ENCODE peak calls at places on chromosomes 2 and 18, in seven cellular contexts. One of them, this sample, is unnamed.
A peak's percentile ranks its signal among the peaks of the same experiment; 100 is the strongest.

GRCh38 chr2:191995285-191995684 is 148.4 kb upstream of the CAVIN2 start:
- DNase-seq in HT1080: peak; percentile 61
- DNase-seq in activated naive CD8-positive, alpha-beta T cell treated with anti-CD3 and anti-CD28 coated beads for 36 hours: no peak
- DNase-seq in germinal center: no peak
- DNase-seq in endothelial cell: no peak
- DNase-seq in stimulated activated naive CD4-positive, alpha-beta T cell: no peak
- DNase-seq in activated gamma-delta T cell treated with Interleukin-2 at 50 U/mL for 16 hours: no peak
- DNase-seq in this sample: no peak

GRCh38 chr18:3898866-3899613 is 449.1 kb downstream of the TGIF1 start:
- DNase-seq in HT1080: no peak
- DNase-seq in activated naive CD8-positive, alpha-beta T cell treated with anti-CD3 and anti-CD28 coated beads for 36 hours: no peak
- DNase-seq in germinal center: no peak
- DNase-seq in endothelial cell: no peak
- DNase-seq in stimulated activated naive CD4-positive, alpha-beta T cell: no peak
- DNase-seq in activated gamma-delta T cell treated with Interleukin-2 at 50 U/mL for 16 hours: no peak
- DNase-seq in this sample: no peak

GRCh38 chr2:178386951-178387602 is 63.9 kb downstream of the PRKRA start:
- DNase-seq in HT1080: no peak
- DNase-seq in activated naive CD8-positive, alpha-beta T cell treated with anti-CD3 and anti-CD28 coated beads for 36 hours: no peak
- DNase-seq in germinal center: no peak
- DNase-seq in endothelial cell: no peak
- DNase-seq in stimulated activated naive CD4-positive, alpha-beta T cell: no peak
- DNase-seq in activated gamma-delta T cell treated with Interleukin-2 at 50 U/mL for 16 hours: no peak
- DNase-seq in this sample: no peak

GRCh38 chr2:27152796-27153464 is 4.1 kb downstream of the TCF23 start:
- DNase-seq in HT1080: peak; percentile 59
- DNase-seq in activated naive CD8-positive, alpha-beta T cell treated with anti-CD3 and anti-CD28 coated beads for 36 hours: no peak
- DNase-seq in germinal center: peak; percentile 19
- DNase-seq in endothelial cell: no peak
- DNase-seq in stimulated activated naive CD4-positive, alpha-beta T cell: no peak
- DNase-seq in activated gamma-delta T cell treated with Interleukin-2 at 50 U/mL for 16 hours: no peak
- DNase-seq in this sample: no peak

GRCh38 chr18:13258792-13259385 is 40.3 kb downstream of the LDLRAD4 start:
- DNase-seq in HT1080: peak; percentile 7
- DNase-seq in activated naive CD8-positive, alpha-beta T cell treated with anti-CD3 and anti-CD28 coated beads for 36 hours: no peak
- DNase-seq in germinal center: no peak
- DNase-seq in endothelial cell: no peak
- DNase-seq in stimulated activated naive CD4-positive, alpha-beta T cell: no peak
- DNase-seq in activated gamma-delta T cell treated with Interleukin-2 at 50 U/mL for 16 hours: no peak
- DNase-seq in this sample: no peak

GRCh38 chr18:13067966-13068365 is 76.8 kb downstream of the CEP192 start:
- DNase-seq in HT1080: no peak
- DNase-seq in activated naive CD8-positive, alpha-beta T cell treated with anti-CD3 and anti-CD28 coated beads for 36 hours: no peak
- DNase-seq in germinal center: no peak
- DNase-seq in endothelial cell: no peak
- DNase-seq in stimulated activated naive CD4-positive, alpha-beta T cell: no peak
- DNase-seq in activated gamma-delta T cell treated with Interleukin-2 at 50 U/mL for 16 hours: no peak
- DNase-seq in this sample: no peak

GRCh38 chr2:241666627-241667400 is 19.8 kb downstream of the DTYMK start:
- DNase-seq in HT1080: no peak
- DNase-seq in activated naive CD8-positive, alpha-beta T cell treated with anti-CD3 and anti-CD28 coated beads for 36 hours: no peak
- DNase-seq in germinal center: no peak
- DNase-seq in endothelial cell: no peak
- DNase-seq in stimulated activated naive CD4-positive, alpha-beta T cell: no peak
- DNase-seq in activated gamma-delta T cell treated with Interleukin-2 at 50 U/mL for 16 hours: no peak
- DNase-seq in this sample: no peak

GRCh38 chr2:128385365-128385764 is 66.7 kb upstream of the HS6ST1 start:
- DNase-seq in HT1080: no peak
- DNase-seq in activated naive CD8-positive, alpha-beta T cell treated with anti-CD3 and anti-CD28 coated beads for 36 hours: no peak
- DNase-seq in germinal center: no peak
- DNase-seq in endothelial cell: no peak
- DNase-seq in stimulated activated naive CD4-positive, alpha-beta T cell: no peak
- DNase-seq in activated gamma-delta T cell treated with Interleukin-2 at 50 U/mL for 16 hours: no peak
- DNase-seq in this sample: no peak

GRCh38 chr2:30385327-30385726 is 61.7 kb upstream of the LCLAT1 start:
- DNase-seq in HT1080: peak; percentile 36
- DNase-seq in activated naive CD8-positive, alpha-beta T cell treated with anti-CD3 and anti-CD28 coated beads for 36 hours: no peak
- DNase-seq in germinal center: no peak
- DNase-seq in endothelial cell: peak; percentile 70
- DNase-seq in stimulated activated naive CD4-positive, alpha-beta T cell: no peak
- DNase-seq in activated gamma-delta T cell treated with Interleukin-2 at 50 U/mL for 16 hours: no peak
- DNase-seq in this sample: no peak

GRCh38 chr18:38690626-38691025 is 1125.0 kb upstream of the CELF4 start:
- DNase-seq in HT1080: no peak
- DNase-seq in activated naive CD8-positive, alpha-beta T cell treated with anti-CD3 and anti-CD28 coated beads for 36 hours: no peak
- DNase-seq in germinal center: no peak
- DNase-seq in endothelial cell: no peak
- DNase-seq in stimulated activated naive CD4-positive, alpha-beta T cell: no peak
- DNase-seq in activated gamma-delta T cell treated with Interleukin-2 at 50 U/mL for 16 hours: no peak
- DNase-seq in this sample: no peak

GRCh38 chr18:59311631-59312030 is 6.8 kb downstream of the CPLX4 start:
- DNase-seq in HT1080: peak; percentile 11
- DNase-seq in activated naive CD8-positive, alpha-beta T cell treated with anti-CD3 and anti-CD28 coated beads for 36 hours: no peak
- DNase-seq in germinal center: no peak
- DNase-seq in endothelial cell: no peak
- DNase-seq in stimulated activated naive CD4-positive, alpha-beta T cell: no peak
- DNase-seq in activated gamma-delta T cell treated with Interleukin-2 at 50 U/mL for 16 hours: no peak
- DNase-seq in this sample: no peak

GRCh38 chr2:179768765-179769164 is 92.6 kb downstream of the ZNF385B start:
- DNase-seq in HT1080: peak; percentile 34
- DNase-seq in activated naive CD8-positive, alpha-beta T cell treated with anti-CD3 and anti-CD28 coated beads for 36 hours: no peak
- DNase-seq in germinal center: no peak
- DNase-seq in endothelial cell: no peak
- DNase-seq in stimulated activated naive CD4-positive, alpha-beta T cell: no peak
- DNase-seq in activated gamma-delta T cell treated with Interleukin-2 at 50 U/mL for 16 hours: no peak
- DNase-seq in this sample: no peak

GRCh38 chr2:34498561-34498960 is 899.5 kb upstream of the FAM98A start:
- DNase-seq in HT1080: no peak
- DNase-seq in activated naive CD8-positive, alpha-beta T cell treated with anti-CD3 and anti-CD28 coated beads for 36 hours: no peak
- DNase-seq in germinal center: no peak
- DNase-seq in endothelial cell: no peak
- DNase-seq in stimulated activated naive CD4-positive, alpha-beta T cell: no peak
- DNase-seq in activated gamma-delta T cell treated with Interleukin-2 at 50 U/mL for 16 hours: no peak
- DNase-seq in this sample: no peak

GRCh38 chr2:28359222-28360065 is 33.2 kb upstream of the FOSL2 start:
- DNase-seq in HT1080: peak; percentile 93
- DNase-seq in activated naive CD8-positive, alpha-beta T cell treated with anti-CD3 and anti-CD28 coated beads for 36 hours: peak; percentile 80
- DNase-seq in germinal center: peak; percentile 33
- DNase-seq in endothelial cell: no peak
- DNase-seq in stimulated activated naive CD4-positive, alpha-beta T cell: peak; percentile 54
- DNase-seq in activated gamma-delta T cell treated with Interleukin-2 at 50 U/mL for 16 hours: peak; percentile 75
- DNase-seq in this sample: peak; percentile 69

GRCh38 chr18:56795381-56795780 is 144.2 kb downstream of the WDR7 start:
- DNase-seq in HT1080: peak; percentile 27
- DNase-seq in activated naive CD8-positive, alpha-beta T cell treated with anti-CD3 and anti-CD28 coated beads for 36 hours: no peak
- DNase-seq in germinal center: no peak
- DNase-seq in endothelial cell: no peak
- DNase-seq in stimulated activated naive CD4-positive, alpha-beta T cell: no peak
- DNase-seq in activated gamma-delta T cell treated with Interleukin-2 at 50 U/mL for 16 hours: no peak
- DNase-seq in this sample: no peak

GRCh38 chr2:129741165-129741564 is 238.3 kb upstream of the RAB6C start:
- DNase-seq in HT1080: no peak
- DNase-seq in activated naive CD8-positive, alpha-beta T cell treated with anti-CD3 and anti-CD28 coated beads for 36 hours: no peak
- DNase-seq in germinal center: no peak
- DNase-seq in endothelial cell: no peak
- DNase-seq in stimulated activated naive CD4-positive, alpha-beta T cell: no peak
- DNase-seq in activated gamma-delta T cell treated with Interleukin-2 at 50 U/mL for 16 hours: no peak
- DNase-seq in this sample: no peak

GRCh38 chr18:52283927-52284326 is 56.1 kb upstream of the DCC start:
- DNase-seq in HT1080: no peak
- DNase-seq in activated naive CD8-positive, alpha-beta T cell treated with anti-CD3 and anti-CD28 coated beads for 36 hours: no peak
- DNase-seq in germinal center: no peak
- DNase-seq in endothelial cell: no peak
- DNase-seq in stimulated activated naive CD4-positive, alpha-beta T cell: no peak
- DNase-seq in activated gamma-delta T cell treated with Interleukin-2 at 50 U/mL for 16 hours: no peak
- DNase-seq in this sample: no peak

GRCh38 chr2:18402-19271 is 27.7 kb downstream of the FAM110C start:
- DNase-seq in HT1080: no peak
- DNase-seq in activated naive CD8-positive, alpha-beta T cell treated with anti-CD3 and anti-CD28 coated beads for 36 hours: no peak
- DNase-seq in germinal center: no peak
- DNase-seq in endothelial cell: no peak
- DNase-seq in stimulated activated naive CD4-positive, alpha-beta T cell: no peak
- DNase-seq in activated gamma-delta T cell treated with Interleukin-2 at 50 U/mL for 16 hours: no peak
- DNase-seq in this sample: no peak

GRCh38 chr18:70261141-70261788 is 27.6 kb upstream of the SOCS6 start:
- DNase-seq in HT1080: no peak
- DNase-seq in activated naive CD8-positive, alpha-beta T cell treated with anti-CD3 and anti-CD28 coated beads for 36 hours: no peak
- DNase-seq in germinal center: no peak
- DNase-seq in endothelial cell: no peak
- DNase-seq in stimulated activated naive CD4-positive, alpha-beta T cell: no peak
- DNase-seq in activated gamma-delta T cell treated with Interleukin-2 at 50 U/mL for 16 hours: no peak
- DNase-seq in this sample: no peak

GRCh38 chr2:2644040-2644439 is 313.0 kb upstream of the MYT1L start:
- DNase-seq in HT1080: no peak
- DNase-seq in activated naive CD8-positive, alpha-beta T cell treated with anti-CD3 and anti-CD28 coated beads for 36 hours: no peak
- DNase-seq in germinal center: no peak
- DNase-seq in endothelial cell: no peak
- DNase-seq in stimulated activated naive CD4-positive, alpha-beta T cell: no peak
- DNase-seq in activated gamma-delta T cell treated with Interleukin-2 at 50 U/mL for 16 hours: no peak
- DNase-seq in this sample: no peak

GRCh38 chr18:5452943-5453342 is 90.9 kb downstream of the EPB41L3 start:
- DNase-seq in HT1080: peak; percentile 52
- DNase-seq in activated naive CD8-positive, alpha-beta T cell treated with anti-CD3 and anti-CD28 coated beads for 36 hours: no peak
- DNase-seq in germinal center: no peak
- DNase-seq in endothelial cell: no peak
- DNase-seq in stimulated activated naive CD4-positive, alpha-beta T cell: no peak
- DNase-seq in activated gamma-delta T cell treated with Interleukin-2 at 50 U/mL for 16 hours: no peak
- DNase-seq in this sample: no peak

GRCh38 chr2:132958887-132959286 is 288.9 kb upstream of the LYPD1 start:
- DNase-seq in HT1080: no peak
- DNase-seq in activated naive CD8-positive, alpha-beta T cell treated with anti-CD3 and anti-CD28 coated beads for 36 hours: no peak
- DNase-seq in germinal center: no peak
- DNase-seq in endothelial cell: no peak
- DNase-seq in stimulated activated naive CD4-positive, alpha-beta T cell: no peak
- DNase-seq in activated gamma-delta T cell treated with Interleukin-2 at 50 U/mL for 16 hours: no peak
- DNase-seq in this sample: no peak

GRCh38 chr18:2898131-2898640 is 51.4 kb downstream of the EMILIN2 start:
- DNase-seq in HT1080: peak; percentile 61
- DNase-seq in activated naive CD8-positive, alpha-beta T cell treated with anti-CD3 and anti-CD28 coated beads for 36 hours: no peak
- DNase-seq in germinal center: no peak
- DNase-seq in endothelial cell: no peak
- DNase-seq in stimulated activated naive CD4-positive, alpha-beta T cell: no peak
- DNase-seq in activated gamma-delta T cell treated with Interleukin-2 at 50 U/mL for 16 hours: no peak
- DNase-seq in this sample: no peak